ENCODE peak calls at places on chromosome 9, in ten cellular contexts. E is adrenal gland, M is stomach, J is IMR-90, Q is HepG2, S is K562, B is suprapubic skin, K is A549, D is prostate gland, V is HCT116. X is an unnamed sample.

GRCh38 chr9:129836342-129837007 is 1.2 kb downstream of the USP20 start:
- DNase-seq in E (peak; percentile 46), M (no peak), J (no peak), Q (no peak), S (no peak), B (no peak), K (no peak), D (no peak), V (no peak), X (no peak)

GRCh38 chr9:118618744-118619299 is 750.4 kb downstream of the BRINP1 start:
- DNase-seq in E (no peak), M (no peak), J (no peak), Q (no peak), S (no peak), B (no peak), K (no peak), D (no peak), V (no peak), X (no peak)

GRCh38 chr9:34139477-34140146 is 13.1 kb upstream of the DCAF12 start:
- DNase-seq in E (peak; percentile 87), M (peak; percentile 76), J (peak; percentile 91), Q (peak; percentile 53), S (peak; percentile 54), B (no peak), K (peak; percentile 70), D (no peak), V (peak; percentile 41), X (no peak)

GRCh38 chr9:38421498-38422211 is 2.6 kb downstream of the IGFBPL1 start:
- DNase-seq in E (no peak), M (no peak), J (no peak), Q (no peak), S (no peak), B (no peak), K (no peak), D (no peak), V (no peak), X (no peak)

GRCh38 chr9:117464941-117465616 is 50.2 kb upstream of the ASTN2 start:
- DNase-seq in E (no peak), M (no peak), J (no peak), Q (no peak), S (no peak), B (no peak), K (no peak), D (no peak), V (no peak), X (peak; percentile 34)

GRCh38 chr9:14906000-14906399 is 4.2 kb downstream of the FREM1 start:
- DNase-seq in E (no peak), M (no peak), J (no peak), Q (no peak), S (no peak), B (no peak), K (no peak), D (no peak), V (no peak), X (no peak)

GRCh38 chr9:13427587-13427986 is 148.1 kb upstream of the MPDZ start:
- DNase-seq in E (no peak), M (no peak), J (peak; percentile 50), Q (peak; percentile 14), S (peak; percentile 23), B (no peak), K (peak; percentile 48), D (peak; percentile 45), V (no peak), X (peak; percentile 16)

GRCh38 chr9:37383876-37384715 is 38.4 kb upstream of the GRHPR start:
- DNase-seq in E (no peak), M (no peak), J (no peak), Q (no peak), S (no peak), B (no peak), K (no peak), D (no peak), V (no peak), X (no peak)

GRCh38 chr9:23581936-23582335 is 244.1 kb downstream of the ELAVL2 start:
- DNase-seq in E (no peak), M (no peak), J (no peak), Q (no peak), S (no peak), B (no peak), K (no peak), D (no peak), V (no peak), X (no peak)

GRCh38 chr9:114733814-114734213 is 51.8 kb upstream of the TEX48 start:
- DNase-seq in E (no peak), M (no peak), J (peak; percentile 60), Q (no peak), S (no peak), B (no peak), K (peak; percentile 61), D (no peak), V (no peak), X (no peak)

GRCh38 chr9:79023134-79023577 is 548.6 kb upstream of the TLE4 start:
- DNase-seq in E (no peak), M (no peak), J (peak; percentile 96), Q (no peak), S (no peak), B (no peak), K (peak; percentile 62), D (no peak), V (peak; percentile 44), X (no peak)

GRCh38 chr9:104767507-104767906 is 3.6 kb downstream of the NIPSNAP3B start:
- DNase-seq in E (no peak), M (no peak), J (no peak), Q (no peak), S (no peak), B (no peak), K (no peak), D (no peak), V (no peak), X (no peak)

DNA sequence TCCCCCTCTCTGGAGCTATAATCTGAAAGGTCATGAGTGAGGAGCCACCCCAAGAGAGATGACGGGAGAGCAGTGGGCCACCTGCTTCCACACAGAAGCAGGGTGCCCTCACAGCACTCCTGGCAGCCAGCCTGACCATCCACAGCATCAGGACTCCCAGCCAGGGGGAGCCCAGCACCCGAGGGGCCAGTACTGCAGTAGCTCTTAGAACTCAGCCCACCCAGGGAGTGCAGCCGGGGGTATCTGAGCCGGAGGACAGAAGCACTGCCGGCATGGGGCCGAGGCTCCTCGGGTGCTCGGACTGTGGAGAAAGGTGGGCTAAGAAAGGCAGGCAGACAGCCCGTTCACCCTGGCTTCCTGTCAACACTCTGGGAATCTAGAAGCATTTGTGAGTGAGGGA is 25.7 kb upstream of the ASPN start:
- DNase-seq in E (no peak), M (no peak), J (no peak), Q (no peak), S (no peak), B (no peak), K (no peak), D (no peak), V (no peak), X (no peak)
- TF ChIP-seq CTCF in E (no peak), M (no peak), J (no peak), Q (no peak), S (no peak), B (no peak), K (no peak), D (no peak), V (no peak), X (no peak)

GRCh38 chr9:132791699-132792240 is 86.3 kb downstream of the AK8 start:
- DNase-seq in E (no peak), M (no peak), J (no peak), Q (no peak), S (no peak), B (peak; percentile 50), K (no peak), D (no peak), V (no peak), X (no peak)
- TF ChIP-seq POLR2A in E (no peak), M (no peak), J (no peak), Q (no peak), S (no peak), B (no peak), K (no peak), D (no peak), V (no peak), X (no peak)

GRCh38 chr9:16817002-16817401 is 53.5 kb downstream of the BNC2 start:
- DNase-seq in E (no peak), M (no peak), J (no peak), Q (no peak), S (no peak), B (no peak), K (no peak), D (no peak), V (no peak), X (no peak)
- H3K27ac ChIP-seq in E (no peak overlapping the region), M (no peak overlapping the region), J (no peak overlapping the region), Q (no peak overlapping the region), S (no peak overlapping the region), B (no peak overlapping the region), K (no peak overlapping the region), D (no peak overlapping the region), V (no peak overlapping the region), X (no peak overlapping the region)

GRCh38 chr9:134560654-134561053 is 80.9 kb upstream of the COL5A1 start:
- DNase-seq in E (no peak), M (no peak), J (no peak), Q (no peak), S (no peak), B (peak; percentile 32), K (no peak), D (no peak), V (no peak), X (no peak)
- TF ChIP-seq CTCF in E (no peak), M (no peak), J (no peak), Q (no peak), S (no peak), B (no peak), K (no peak), D (no peak), V (no peak), X (no peak)

GRCh38 chr9:124723352-124723751 is 47.8 kb downstream of the NR6A1 start:
- DNase-seq in E (no peak), M (no peak), J (no peak), Q (no peak), S (no peak), B (no peak), K (no peak), D (no peak), V (no peak), X (no peak)
- TF ChIP-seq POLR2A in E (no peak), M (no peak), J (no peak), Q (no peak), S (no peak), B (no peak), K (no peak), D (no peak), V (no peak), X (no peak)